ENCODE peak calls at places on chromosomes 2 and 18, in four cellular contexts. U is sigmoid colon, O is dermis blood vessel endothelial cell, J is HTR-8/SVneo. D is an unnamed sample.

GRCh38 chr2:28164280-28164801 is 228.3 kb upstream of the FOSL2 start:
- DNase-seq in U (peak), O (peak), J (no peak), D (peak)

GRCh38 chr2:134245340-134245984 is 8.4 kb upstream of the MGAT5 start:
- DNase-seq in U (peak), O (peak), J (peak), D (peak)

GRCh38 chr18:70288171-70288850 is 534 bp upstream of the SOCS6 start:
- DNase-seq in U (peak), O (peak), J (no peak), D (peak)

GRCh38 chr2:176652300-176653182 is 383.3 kb downstream of the MTX2 start:
- DNase-seq in U (no peak), O (peak), J (peak), D (no peak)

GRCh38 chr2:235605306-235605998 is 111.6 kb downstream of the AGAP1 start:
- DNase-seq in U (peak), O (peak), J (no peak), D (peak)

GRCh38 chr2:124318913-124319312 is 293.8 kb downstream of the CNTNAP5 start:
- DNase-seq in U (no peak), O (no peak), J (no peak), D (no peak)

GRCh38 chr2:55014962-55015939 is 35.0 kb downstream of the RTN4 start:
- DNase-seq in U (peak), O (peak), J (peak), D (no peak)

GRCh38 chr18:24633121-24633520 is 172.7 kb downstream of the HRH4 start:
- DNase-seq in U (no peak), O (no peak), J (no peak), D (no peak)

GRCh38 chr2:134715932-134716643 is 2.7 kb downstream of the TMEM163 start:
- DNase-seq in U (no peak), O (no peak), J (no peak), D (no peak)

GRCh38 chr2:23689891-23690290 is 237.0 kb downstream of the ATAD2B start:
- DNase-seq in U (no peak), O (no peak), J (no peak), D (peak)

GRCh38 chr2:207341816-207342215 is 176.1 kb upstream of the KLF7 start:
- DNase-seq in U (no peak), O (peak), J (no peak), D (no peak)

GRCh38 chr2:80454628-80455027 is 150.1 kb upstream of the LRRTM1 start:
- DNase-seq in U (no peak), O (no peak), J (no peak), D (peak)

GRCh38 chr2:110866036-110866435 is 133.7 kb downstream of the ACOXL start:
- DNase-seq in U (no peak), O (no peak), J (no peak), D (no peak)

GRCh38 chr2:204749319-204749718 is 204.0 kb downstream of the PARD3B start:
- DNase-seq in U (no peak), O (no peak), J (no peak), D (no peak)

GRCh38 chr18:4454548-4455112 is 477 bp downstream of the DLGAP1 start:
- DNase-seq in U (no peak), O (no peak), J (no peak), D (peak)

GRCh38 chr2:38074047-38074774 is 1.7 kb downstream of the CYP1B1 start:
- DNase-seq in U (no peak), O (no peak), J (no peak), D (peak)

GRCh38 chr2:235433860-235434259 is 60.0 kb upstream of the AGAP1 start:
- DNase-seq in U (no peak), O (peak), J (no peak), D (peak)

GRCh38 chr2:62343636-62344349 is 147.9 kb downstream of the B3GNT2 start:
- DNase-seq in U (no peak), O (no peak), J (no peak), D (no peak)

GRCh38 chr2:20595439-20596192 is 55.3 kb downstream of the HS1BP3 start:
- DNase-seq in U (peak), O (peak), J (peak), D (peak)

GRCh38 chr2:138445227-138445626 is 56.3 kb upstream of the SPOPL start:
- DNase-seq in U (no peak), O (no peak), J (no peak), D (no peak)

GRCh38 chr2:169818241-169818640 is 6.5 kb downstream of the METTL5 start:
- DNase-seq in U (no peak), O (no peak), J (no peak), D (no peak)

GRCh38 chr2:136022747-136023146 is 37.3 kb upstream of the DARS1 start:
- DNase-seq in U (no peak), O (no peak), J (no peak), D (no peak)

GRCh38 chr18:39274535-39274934 is 1708.9 kb upstream of the CELF4 start:
- DNase-seq in U (no peak), O (peak), J (no peak), D (no peak)

GRCh38 chr2:195498839-195499490 is 158.1 kb upstream of the SLC39A10 start:
- DNase-seq in U (no peak), O (no peak), J (no peak), D (no peak)

GRCh38 chr2:113894156-113894743 is 4.4 kb downstream of the ACTR3 start:
- DNase-seq in U (no peak), O (peak), J (peak), D (no peak)

GRCh38 chr2:40168032-40168431 is 283.9 kb downstream of the SLC8A1 start:
- DNase-seq in U (no peak), O (peak), J (no peak), D (no peak)

GRCh38 chr2:237298323-237299118 is 115.4 kb downstream of the COL6A3 start:
- DNase-seq in U (no peak), O (no peak), J (peak), D (no peak)

GRCh38 chr2:209960676-209961630 is 41.5 kb upstream of the RPE start:
- DNase-seq in U (no peak), O (peak), J (peak), D (peak)

GRCh38 chr2:75146903-75147332 is 52.4 kb downstream of the TACR1 start:
- DNase-seq in U (no peak), O (peak), J (no peak), D (no peak)